ENCODE peak calls at places on chromosomes 1 and 21, in ten cellular contexts. Z is fibroblast of mammary gland, S is choroid plexus epithelial cell, D is hepatocyte, C is fibroblast of pulmonary artery, I is lower lobe of right lung, N is fibroblast of the aortic adventitia, E is GM12865, P is IMR-90, Y is left ventricle myocardium inferior. A is an unnamed sample.
A peak's percentile ranks its signal among the peaks of the same experiment; 100 is the strongest.

GRCh38 chr1:79193211-79194079 is 186.9 kb upstream of the ADGRL4 start:
- DNase-seq in S (peak; percentile 75), C (peak; percentile 91), I (no peak), N (peak; percentile 86), E (peak; percentile 48), D (no peak), P (peak; percentile 74), Z (peak; percentile 70), Y (no peak), A (peak; percentile 61)

GRCh38 chr1:161196521-161197451 is 2.1 kb downstream of the ADAMTS4 start:
- DNase-seq in P (peak; percentile 75), D (peak; percentile 73), N (peak; percentile 89), S (peak; percentile 84), I (no peak), Y (peak; percentile 55), Z (peak; percentile 93), C (peak; percentile 83), E (no peak), A (peak; percentile 93)

GRCh38 chr21:41631564-41632461 is 123.9 kb upstream of the TMPRSS2 start:
- DNase-seq in D (peak; percentile 41), I (peak; percentile 75), P (no peak), E (no peak), Z (peak; percentile 64), N (peak; percentile 33), C (peak; percentile 36), Y (no peak), S (peak; percentile 39), A (no peak)

GRCh38 chr1:202805886-202806511 is 2.2 kb downstream of the KDM5B start:
- DNase-seq in S (peak; percentile 48), P (peak; percentile 12), C (peak; percentile 28), E (no peak), Z (no peak), Y (no peak), N (peak; percentile 43), I (no peak), D (no peak), A (no peak)

GRCh38 chr1:156117414-156118174 is 3.1 kb downstream of the LMNA start:
- DNase-seq in N (no peak), D (no peak), Y (no peak), P (no peak), C (no peak), I (no peak), S (no peak), E (no peak), Z (peak; percentile 40), A (peak; percentile 28)

GRCh38 chr1:12342261-12343003 is 112.6 kb downstream of the VPS13D start:
- DNase-seq in D (no peak), N (no peak), P (no peak), Z (no peak), Y (no peak), E (no peak), I (no peak), C (no peak), S (peak; percentile 26), A (no peak)

GRCh38 chr1:244092293-244093264 is 41.5 kb downstream of the ZBTB18 start:
- DNase-seq in D (peak; percentile 42), S (peak; percentile 38), P (peak; percentile 67), C (peak; percentile 54), Z (peak; percentile 62), E (no peak), Y (no peak), N (peak; percentile 76), I (no peak), A (no peak)

GRCh38 chr1:240455228-240455821 is 156.6 kb downstream of the GREM2 start:
- DNase-seq in I (no peak), Y (no peak), D (peak; percentile 16), P (peak; percentile 22), Z (peak; percentile 48), S (peak; percentile 50), C (peak; percentile 47), N (peak; percentile 22), E (peak; percentile 3), A (no peak)

GRCh38 chr21:34553199-34553952 is 41.4 kb upstream of the KCNE1 start:
- DNase-seq in I (no peak), C (peak; percentile 63), S (peak; percentile 60), Y (no peak), Z (peak; percentile 86), D (no peak), E (no peak), P (peak; percentile 82), N (peak; percentile 85), A (peak; percentile 82)

GRCh38 chr1:46615735-46616134 is 876 bp downstream of the MOB3C start:
- DNase-seq in S (no peak), C (no peak), E (peak; percentile 58), P (no peak), D (no peak), Y (no peak), N (no peak), Z (no peak), I (no peak), A (no peak)
- TF ChIP-seq CTCF in S (no peak), C (no peak), E (no peak), P (no peak), D (no peak), Y (no peak), N (no peak), Z (no peak), I (no peak), A (no peak)

DNA sequence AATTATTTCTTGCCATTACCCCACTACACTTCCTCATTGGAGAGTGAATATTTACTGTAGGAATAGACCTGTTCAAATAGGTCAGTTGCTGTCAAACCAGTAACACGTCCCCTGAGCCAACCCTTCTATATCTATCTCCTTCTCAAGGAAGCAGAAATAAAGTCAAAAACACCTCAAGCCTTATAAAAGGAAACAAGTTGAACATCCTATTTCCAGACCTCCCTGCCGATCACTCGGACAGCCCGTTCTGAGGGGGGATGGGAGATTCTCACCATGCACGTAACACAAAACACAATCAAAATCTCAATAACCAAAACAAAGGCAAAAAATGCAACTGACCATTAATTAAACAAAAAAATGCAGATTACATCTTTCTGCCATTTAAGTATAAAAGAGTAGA is 121.5 kb upstream of the KRTAP19-8 start:
- DNase-seq in P (no peak), D (no peak), C (no peak), S (no peak), I (no peak), Y (no peak), E (no peak), Z (no peak), N (no peak), A (no peak)
- H3K4me3 ChIP-seq in P (no peak overlapping the region), D (no peak overlapping the region), C (no peak overlapping the region), S (no peak overlapping the region), I (peak overlapping the region; percentile 44), Y (no peak overlapping the region), E (no peak overlapping the region), Z (no peak overlapping the region), N (no peak overlapping the region), A (no peak overlapping the region)

DNA sequence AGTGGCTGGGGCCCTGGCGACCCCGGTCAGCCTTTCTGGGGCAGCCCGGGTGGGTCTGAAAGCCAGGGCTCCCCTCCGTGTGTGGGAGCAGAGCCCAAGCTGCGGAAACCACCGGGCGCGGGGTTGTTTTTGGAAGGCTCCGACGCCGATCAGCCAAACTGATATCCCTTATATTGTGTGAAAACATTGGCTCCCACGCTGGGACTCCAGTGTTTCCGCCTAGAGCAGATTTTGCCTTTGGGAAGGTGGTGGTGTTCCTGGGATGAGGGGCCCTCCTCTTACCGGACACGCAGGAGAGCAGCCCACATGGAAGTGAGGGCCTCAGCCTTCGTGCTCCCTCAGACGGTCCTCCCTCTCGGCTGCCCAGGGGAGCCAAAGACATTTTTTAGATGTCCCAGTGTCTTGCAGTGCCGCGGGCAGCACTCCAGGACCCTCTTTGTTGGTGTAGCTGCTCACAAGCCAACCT is 54.3 kb downstream of the NGF start:
- DNase-seq in I (no peak), N (no peak), E (no peak), Z (no peak), P (no peak), D (no peak), Y (no peak), S (no peak), C (no peak), A (no peak)
- TF ChIP-seq CTCF in I (no peak), N (no peak), E (no peak), Z (no peak), P (no peak), D (no peak), Y (no peak), S (no peak), C (no peak), A (no peak)

GRCh38 chr1:164446020-164446419 is 113.0 kb upstream of the PBX1 start:
- DNase-seq in I (no peak), P (no peak), N (no peak), D (no peak), S (no peak), C (no peak), Y (no peak), Z (no peak), E (no peak), A (no peak)
- H3K4me3 ChIP-seq in I (no peak overlapping the region), P (no peak overlapping the region), N (no peak overlapping the region), D (no peak overlapping the region), S (no peak overlapping the region), C (no peak overlapping the region), Y (no peak overlapping the region), Z (no peak overlapping the region), E (no peak overlapping the region), A (no peak overlapping the region)

DNA sequence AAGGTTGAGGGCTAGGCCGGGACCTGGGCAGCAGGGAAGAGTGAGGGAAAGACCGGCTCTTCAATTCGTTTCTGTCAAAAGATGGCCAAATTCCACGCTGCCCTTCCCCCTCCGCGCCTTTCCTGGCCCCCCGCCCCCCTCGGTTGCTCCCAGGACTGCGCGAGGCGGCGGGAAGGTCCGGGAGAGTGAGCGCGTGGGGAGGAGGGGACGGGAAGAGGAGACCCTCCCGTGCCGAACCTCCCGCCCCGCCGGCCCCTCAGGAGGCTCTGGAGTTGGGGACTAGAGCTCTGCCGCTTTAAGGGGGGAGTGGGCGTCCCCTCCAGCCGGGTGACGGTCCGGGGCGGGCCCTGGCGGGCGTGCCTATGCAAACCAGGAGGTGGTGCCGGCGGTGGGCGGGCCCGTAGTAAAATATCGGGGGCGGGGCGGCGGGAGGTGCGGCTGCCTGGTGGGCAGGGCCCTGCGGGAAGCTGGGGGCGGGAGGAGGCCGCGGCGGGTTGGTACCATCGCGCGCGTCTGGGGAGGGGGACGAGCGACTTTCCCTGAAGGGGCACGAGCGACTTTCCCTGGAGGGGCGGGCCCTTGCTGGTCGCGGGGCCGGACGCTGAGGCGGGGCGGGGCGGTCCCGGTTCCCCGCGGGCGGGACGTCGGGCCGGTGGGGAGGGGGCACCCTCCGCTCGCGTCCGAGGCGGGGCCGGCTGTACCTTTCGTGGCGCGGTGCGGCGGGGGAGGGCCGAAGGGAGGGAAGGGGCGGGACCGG is 58.2 kb downstream of the BCL9 start:
- DNase-seq in Z (peak; percentile 85), P (peak; percentile 95), I (peak; percentile 99), C (peak; percentile 98), N (peak; percentile 92), S (peak; percentile 98), D (peak; percentile 99), Y (peak; percentile 99), E (peak; percentile 96), A (peak; percentile 97)
- TF ChIP-seq CTCF in Z (no peak), P (no peak), I (no peak), C (no peak), N (no peak), S (no peak), D (no peak), Y (no peak), E (no peak), A (no peak)

GRCh38 chr1:65310078-65310587 is 790 bp downstream of the DNAJC6 start:
- DNase-seq in S (no peak), N (no peak), C (no peak), Y (peak; percentile 25), P (no peak), D (no peak), E (no peak), Z (no peak), I (no peak), A (peak; percentile 42)
- H3K4me3 ChIP-seq in S (peak overlapping the region; percentile 24), N (no peak overlapping the region), C (no peak overlapping the region), Y (peak overlapping the region; percentile 66), P (no peak overlapping the region), D (no peak overlapping the region), E (no peak overlapping the region), Z (no peak overlapping the region), I (peak overlapping the region; percentile 45), A (peak overlapping the region; percentile 40)

GRCh38 chr1:229412056-229412455 is 21.8 kb downstream of the ACTA1 start:
- DNase-seq in E (no peak), I (no peak), Y (no peak), C (no peak), D (no peak), S (no peak), Z (no peak), N (no peak), P (no peak), A (no peak)
- TF ChIP-seq CTCF in E (no peak), I (no peak), Y (no peak), C (no peak), D (no peak), S (no peak), Z (no peak), N (no peak), P (no peak), A (no peak)